ENCODE peak calls at places on chromosomes 13 and 19, in eight cellular contexts. Q, S, D, Y, X, M, U and B are unnamed samples.

GRCh38 chr13:77370888-77371287 is 44.0 kb upstream of the MYCBP2 start:
- DNase-seq in X (no peak), S (no peak), U (no peak), Q (no peak), M (no peak), Y (no peak), D (no peak), B (no peak)

GRCh38 chr19:14472202-14472961 is 2.8 kb downstream of the PTGER1 start:
- DNase-seq in D (peak; percentile 76), Y (peak; percentile 57), X (peak; percentile 86), M (peak; percentile 77), U (peak; percentile 74), S (peak; percentile 65), Q (no peak), B (no peak)

GRCh38 chr19:51726049-51726448 is 2.3 kb upstream of the HAS1 start:
- DNase-seq in Q (peak; percentile 76), X (peak; percentile 34), S (peak; percentile 20), M (no peak), D (peak; percentile 17), U (peak; percentile 32), Y (no peak), B (no peak)

GRCh38 chr19:55383789-55384575 is at the start of gene TMEM238:
- DNase-seq in M (peak; percentile 47), Y (peak; percentile 72), Q (no peak), U (peak; percentile 53), D (peak; percentile 84), S (peak; percentile 78), X (peak; percentile 72), B (no peak)

GRCh38 chr13:27868639-27869435 is 51.0 kb upstream of the PDX1 start:
- DNase-seq in Y (no peak), Q (no peak), D (no peak), X (peak; percentile 6), S (no peak), U (no peak), M (no peak), B (no peak)

GRCh38 chr19:45125975-45126493 is 33.1 kb downstream of the PPP1R37 start:
- DNase-seq in S (peak; percentile 84), Q (peak; percentile 35), U (peak; percentile 40), M (peak; percentile 72), X (peak; percentile 78), Y (peak; percentile 65), D (peak; percentile 85), B (peak; percentile 45)

GRCh38 chr19:38933544-38933943 is 2.8 kb downstream of the MRPS12 start:
- DNase-seq in S (no peak), Y (no peak), Q (no peak), D (no peak), X (no peak), M (no peak), U (no peak), B (no peak)

GRCh38 chr13:111341886-111342285 is 21.4 kb downstream of the TEX29 start:
- DNase-seq in U (no peak), Y (no peak), M (no peak), X (no peak), D (no peak), Q (no peak), S (no peak), B (no peak)

GRCh38 chr13:44403720-44404063 is 30.1 kb downstream of the SERP2 start:
- DNase-seq in X (no peak), Y (no peak), S (no peak), D (no peak), M (no peak), U (no peak), Q (no peak), B (no peak)

GRCh38 chr13:85501616-85502015 is 297.6 kb downstream of the SLITRK6 start:
- DNase-seq in Q (no peak), Y (no peak), S (no peak), X (no peak), D (no peak), M (no peak), U (no peak), B (no peak)

GRCh38 chr13:48769107-48769704 is 115.5 kb downstream of the CYSLTR2 start:
- DNase-seq in U (peak; percentile 83), D (peak; percentile 88), M (peak; percentile 84), Y (peak; percentile 34), Q (peak; percentile 94), X (peak; percentile 88), S (peak; percentile 88), B (no peak)

GRCh38 chr19:55494172-55494761 is 6.0 kb downstream of the SSC5D start:
- DNase-seq in U (peak; percentile 86), X (no peak), S (peak; percentile 50), Y (no peak), D (no peak), M (no peak), Q (no peak), B (no peak)

GRCh38 chr13:100454876-100455275 is 133.7 kb downstream of the GGACT start:
- DNase-seq in D (no peak), U (no peak), X (no peak), M (no peak), Y (no peak), Q (no peak), S (no peak), B (peak; percentile 40)

GRCh38 chr19:40263440-40264313 is 21.5 kb downstream of the AKT2 start:
- DNase-seq in S (no peak), X (no peak), Q (no peak), Y (no peak), U (no peak), M (no peak), D (no peak), B (no peak)

GRCh38 chr13:35727881-35728280 is 251.4 kb upstream of the MAB21L1 start:
- DNase-seq in Y (no peak), X (no peak), S (no peak), D (no peak), U (no peak), M (no peak), Q (no peak), B (no peak)

GRCh38 chr13:113077566-113077952 is 28.0 kb upstream of the F7 start:
- DNase-seq in U (no peak), D (no peak), S (no peak), X (no peak), Q (no peak), M (no peak), Y (no peak), B (no peak)

GRCh38 chr19:40165362-40165937 is 25.8 kb upstream of the MAP3K10 start:
- DNase-seq in X (peak; percentile 72), M (peak; percentile 62), Q (peak; percentile 28), D (peak; percentile 68), Y (no peak), U (peak; percentile 44), S (peak; percentile 61), B (peak; percentile 84)

GRCh38 chr19:16435238-16435911 is 36.4 kb downstream of the EPS15L1 start:
- DNase-seq in Y (no peak), D (peak; percentile 48), S (peak; percentile 59), Q (peak; percentile 64), X (no peak), M (no peak), U (peak; percentile 57), B (peak; percentile 95)

GRCh38 chr19:27935669-27936068 is 1277.3 kb downstream of the UQCRFS1 start:
- DNase-seq in M (no peak), Y (no peak), X (no peak), U (no peak), D (no peak), S (no peak), Q (no peak), B (no peak)
- TF ChIP-seq POLR2A in M (no peak), Y (no peak), X (no peak), U (no peak), D (no peak), S (no peak), Q (no peak), B (no peak)

GRCh38 chr19:3366761-3367571 is 583 bp downstream of the NFIC start:
- DNase-seq in S (peak; percentile 73), Q (peak; percentile 45), M (no peak), Y (no peak), U (peak; percentile 64), D (peak; percentile 54), X (peak; percentile 45), B (no peak)
- TF ChIP-seq POLR2A in S (peak; percentile 57), Q (no peak), M (no peak), Y (no peak), U (peak; percentile 23), D (peak; percentile 33), X (no peak), B (no peak)

DNA sequence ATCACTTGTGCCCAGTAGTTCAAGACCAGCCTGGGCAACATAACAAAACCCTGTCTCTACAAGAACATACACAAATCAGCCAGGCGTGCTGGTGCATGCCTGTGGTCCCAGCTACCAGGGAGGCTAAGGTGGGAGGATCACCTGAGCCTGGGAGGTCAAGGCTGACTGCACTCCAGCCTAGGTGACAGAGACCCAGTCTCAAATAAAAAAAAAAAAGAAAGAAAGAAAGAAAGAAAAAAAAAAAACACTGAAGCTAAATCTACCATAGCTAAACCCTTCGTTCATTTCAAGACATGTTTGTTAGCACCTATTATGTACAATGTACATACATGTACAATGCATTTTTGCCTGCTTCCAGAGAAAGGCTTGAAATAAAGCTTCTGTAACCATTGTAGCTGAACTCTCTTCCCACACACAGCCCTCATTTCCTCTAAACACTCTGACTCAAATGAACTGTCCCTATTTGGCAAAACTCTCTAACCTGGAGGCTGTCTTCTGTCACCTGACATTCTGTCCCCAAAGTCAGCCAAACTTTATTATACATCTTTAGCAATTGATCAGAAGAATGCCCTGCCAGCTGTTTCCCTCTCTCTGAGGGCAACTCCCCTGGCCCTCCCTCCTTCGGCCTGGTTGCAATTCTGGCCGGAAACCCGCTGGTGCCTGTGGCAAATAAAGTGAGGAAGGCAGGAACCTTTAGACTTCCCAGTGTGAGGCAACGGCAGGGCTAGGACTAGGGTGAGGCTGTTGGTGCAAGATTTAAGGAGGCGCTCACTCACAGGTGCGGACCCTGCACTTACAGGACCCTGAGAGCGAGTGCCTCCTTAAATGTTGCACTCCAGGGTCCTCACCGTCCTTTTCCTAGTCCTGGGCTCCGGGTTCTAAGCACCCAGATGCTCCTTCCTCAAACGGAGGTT is 1.8 kb downstream of the ETHE1 start:
- DNase-seq in S (peak; percentile 63), Y (peak; percentile 71), M (peak; percentile 61), Q (peak; percentile 69), D (peak; percentile 87), X (no peak), U (peak; percentile 46), B (peak; percentile 83)
- TF ChIP-seq POLR2A in S (peak; percentile 7), Y (no peak), M (peak; percentile 70), Q (no peak), D (peak; percentile 46), X (no peak), U (no peak), B (no peak)

DNA sequence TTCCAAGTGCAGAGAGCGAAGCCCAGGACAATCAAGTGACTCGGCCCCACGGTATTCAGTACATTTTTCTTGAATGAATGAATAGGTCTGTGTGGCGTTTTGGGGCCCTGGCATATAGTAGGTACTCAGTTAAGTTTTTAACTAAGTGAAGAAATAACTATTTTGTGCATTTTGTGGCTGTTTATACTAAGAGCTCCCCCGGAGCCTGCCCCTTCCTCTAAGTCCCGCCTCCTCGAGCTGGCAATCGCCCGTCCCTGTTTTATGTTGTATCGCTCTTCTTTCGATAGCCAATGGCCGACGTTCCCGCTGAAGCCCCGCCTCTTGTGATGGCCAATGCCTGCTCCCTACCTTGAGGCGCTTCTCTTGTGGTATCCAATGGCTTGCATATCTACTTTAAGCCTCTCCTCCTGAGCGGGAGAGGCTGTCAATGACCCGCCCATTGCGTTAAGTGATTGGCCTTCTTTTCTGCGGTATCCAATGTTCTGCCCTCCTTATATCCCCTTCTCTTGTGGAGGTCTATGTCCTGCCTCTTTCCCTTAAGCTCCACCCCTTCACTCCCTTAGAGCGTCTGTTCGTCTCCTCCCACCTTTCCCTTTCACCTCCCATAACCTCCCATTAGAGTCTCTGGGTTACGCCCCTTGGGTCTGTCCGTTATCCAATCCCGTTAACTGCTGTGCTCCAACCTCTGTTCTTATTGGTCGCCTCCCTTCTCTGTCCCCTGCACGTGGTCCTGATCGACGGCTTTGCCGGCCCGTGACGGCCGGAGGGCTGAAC is 510 bp upstream of the HDGFL2 start:
- DNase-seq in Y (peak; percentile 96), U (peak; percentile 98), M (peak; percentile 97), S (peak; percentile 99), Q (peak; percentile 99), D (peak; percentile 98), X (peak; percentile 100), B (peak; percentile 99)
- TF ChIP-seq POLR2A in Y (no peak), U (peak; percentile 79), M (peak; percentile 61), S (peak; percentile 86), Q (no peak), D (peak; percentile 75), X (peak; percentile 91), B (no peak)